ENCODE peak calls at places on chromosomes 16 and 17, in four cellular contexts. V is endothelial cell of umbilical vein, O is breast epithelium, E is heart left ventricle. B is an unnamed sample.
A peak's percentile ranks its signal among the peaks of the same experiment; 100 is the strongest.

GRCh38 chr16:70747703-70748631 is 53.0 kb downstream of the VAC14 start:
- DNase-seq in V (no peak), O (peak; percentile 56), E (no peak), B (no peak)

GRCh38 chr16:19583665-19584300 is 28.3 kb downstream of the VPS35L start:
- DNase-seq in E (no peak), O (no peak), V (peak; percentile 60), B (peak; percentile 47)

GRCh38 chr17:14297161-14297851 is 3.6 kb upstream of the HS3ST3B1 start:
- DNase-seq in E (peak; percentile 40), V (peak; percentile 11), O (no peak), B (no peak)

GRCh38 chr16:69498926-69499325 is 66.8 kb upstream of the NFAT5 start:
- DNase-seq in E (no peak), O (no peak), V (no peak), B (no peak)

GRCh38 chr16:67814567-67814966 is 7.9 kb downstream of the TSNAXIP1 start:
- DNase-seq in V (no peak), E (no peak), O (no peak), B (no peak)

GRCh38 chr16:57507414-57508083 is 21.3 kb upstream of the DOK4 start:
- DNase-seq in O (no peak), V (no peak), E (no peak), B (no peak)

GRCh38 chr17:10337136-10337535 is 35.7 kb downstream of the MYH13 start:
- DNase-seq in V (no peak), O (no peak), E (no peak), B (no peak)

GRCh38 chr17:42849451-42850157 is 1.4 kb upstream of the AOC3 start:
- DNase-seq in E (no peak), V (no peak), O (no peak), B (no peak)

GRCh38 chr17:4691686-4692085 is 12.3 kb downstream of the PELP1 start:
- DNase-seq in E (no peak), O (no peak), V (no peak), B (no peak)

GRCh38 chr17:38511126-38512108 is 83.2 kb downstream of the ARHGAP23 start:
- DNase-seq in E (no peak), O (no peak), V (no peak), B (no peak)

GRCh38 chr17:63595132-63595531 is 5.6 kb upstream of the TACO1 start:
- DNase-seq in E (no peak), O (no peak), V (no peak), B (no peak)

GRCh38 chr16:700684-701584 is 4.7 kb downstream of the FBXL16 start:
- DNase-seq in O (no peak), E (no peak), V (no peak), B (no peak)

GRCh38 chr17:29163563-29163962 is 16.6 kb downstream of the MYO18A start:
- DNase-seq in V (no peak), E (no peak), O (no peak), B (no peak)

GRCh38 chr17:50863221-50863843 is 2.8 kb downstream of the TOB1 start:
- DNase-seq in V (peak; percentile 28), O (no peak), E (no peak), B (no peak)

GRCh38 chr17:32627233-32628008 is 140.6 kb downstream of the CDK5R1 start:
- DNase-seq in E (no peak), V (no peak), O (no peak), B (peak; percentile 39)

GRCh38 chr17:47836601-47837000 is 4.5 kb downstream of the SCRN2 start:
- DNase-seq in E (no peak), O (no peak), V (no peak), B (no peak)

GRCh38 chr17:68053237-68054030 is 17.9 kb downstream of the KPNA2 start:
- DNase-seq in V (peak; percentile 97), E (peak; percentile 82), O (no peak), B (peak; percentile 20)

GRCh38 chr16:56626685-56627084 is 1.1 kb downstream of the MT1E start:
- DNase-seq in E (peak; percentile 50), O (no peak), V (no peak), B (no peak)

GRCh38 chr16:11256657-11257130 is 690 bp upstream of the SOCS1 start:
- DNase-seq in V (no peak), O (no peak), E (peak; percentile 79), B (no peak)

GRCh38 chr17:61221597-61222471 is 177.8 kb upstream of the TBX2 start:
- DNase-seq in O (no peak), E (no peak), V (no peak), B (no peak)

GRCh38 chr17:73478768-73479424 is 165.3 kb downstream of the SDK2 start:
- DNase-seq in E (no peak), O (no peak), V (no peak), B (no peak)

GRCh38 chr16:53518550-53519416 is 15.8 kb upstream of the AKTIP start:
- DNase-seq in E (peak; percentile 59), V (peak; percentile 92), O (peak; percentile 26), B (peak; percentile 74)

GRCh38 chr17:58249270-58250133 is 11.1 kb downstream of the LPO start:
- DNase-seq in E (peak; percentile 62), V (peak; percentile 55), O (peak; percentile 27), B (peak; percentile 27)

GRCh38 chr17:38600416-38600815 is 5.3 kb downstream of the SRCIN1 start:
- DNase-seq in E (no peak), O (no peak), V (no peak), B (no peak)

GRCh38 chr17:37744961-37745800 is at the start of gene HNF1B:
- DNase-seq in E (no peak), O (no peak), V (no peak), B (no peak)

GRCh38 chr17:238071-238963 is 56.9 kb upstream of the DOC2B start:
- DNase-seq in E (peak; percentile 7), V (no peak), O (no peak), B (no peak)

GRCh38 chr17:42676424-42677011 is at the start of gene PLEKHH3:
- DNase-seq in E (no peak), V (no peak), O (no peak), B (no peak)

GRCh38 chr16:6104423-6104822 is 1006.8 kb upstream of the EEF2KMT start:
- DNase-seq in E (no peak), V (no peak), O (no peak), B (no peak)

GRCh38 chr16:57769541-57770145 is 32.6 kb downstream of the KIFC3 start:
- DNase-seq in E (peak; percentile 24), O (no peak), V (no peak), B (no peak)

GRCh38 chr17:41505836-41506767 is 690 bp upstream of the KRT13 start:
- DNase-seq in V (no peak), O (no peak), E (no peak), B (no peak)

GRCh38 chr16:55475919-55476318 is 3.1 kb upstream of the MMP2 start:
- DNase-seq in V (no peak), O (no peak), E (no peak), B (no peak)

GRCh38 chr16:30972872-30973271 is 12.1 kb upstream of the HSD3B7 start:
- DNase-seq in O (no peak), E (no peak), V (no peak), B (no peak)
- TF ChIP-seq CTCF in O (no peak), E (no peak), V (no peak), B (peak; percentile 53)

GRCh38 chr17:35493040-35493439 is 44.4 kb downstream of the SLFN12L start:
- DNase-seq in V (no peak), E (no peak), O (no peak), B (no peak)
- H3K27me3 ChIP-seq in V (peaks cover 99% of the 10 kb centered on the region), E (peaks cover 73% of the 10 kb centered on the region), O (peaks cover 65% of the 10 kb centered on the region), B (peaks cover 89% of the 10 kb centered on the region)

DNA sequence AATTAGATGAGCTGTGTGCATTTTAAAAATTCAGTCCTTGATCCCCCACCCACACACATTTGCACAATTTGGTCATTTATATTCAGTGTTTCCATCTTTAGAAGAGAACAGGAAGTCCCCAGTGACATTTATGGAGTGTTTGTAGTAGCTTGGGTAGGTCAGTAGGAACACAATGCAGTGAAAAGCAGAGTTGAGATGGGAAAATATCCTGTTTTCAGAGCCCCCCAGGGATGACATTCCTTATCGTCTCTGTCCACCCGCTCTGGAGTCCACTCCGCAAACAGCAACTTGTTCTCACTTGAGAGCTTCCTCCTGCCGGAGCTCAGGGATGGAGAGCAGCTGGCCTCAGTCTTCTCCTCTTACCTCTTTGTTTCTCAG is 332.1 kb downstream of the SEC14L1 start:
- DNase-seq in E (no peak), O (no peak), V (no peak), B (no peak)
- H3K4me3 ChIP-seq in E (no peak overlapping the region), O (no peak overlapping the region), V (no peak overlapping the region), B (no peak overlapping the region)

GRCh38 chr17:44775136-44775837 is 16.5 kb downstream of the ADAM11 start:
- DNase-seq in V (peak; percentile 98), O (peak; percentile 95), E (no peak), B (peak; percentile 96)
- TF ChIP-seq CTCF in V (no peak), O (no peak), E (no peak), B (no peak)

GRCh38 chr16:22665048-22665797 is 148.7 kb upstream of the HS3ST2 start:
- DNase-seq in E (no peak), V (no peak), O (no peak), B (no peak)

GRCh38 chr16:22663389-22664064 is 150.4 kb upstream of the HS3ST2 start:
- DNase-seq in E (no peak), V (no peak), O (no peak), B (no peak)

GRCh38 chr16:22664561-22664997 is 149.4 kb upstream of the HS3ST2 start:
- DNase-seq in E (no peak), V (no peak), O (no peak), B (no peak)

GRCh38 chr16:22665803-22666202 is 148.2 kb upstream of the HS3ST2 start:
- DNase-seq in O (no peak), V (no peak), E (no peak), B (no peak)

DNA sequence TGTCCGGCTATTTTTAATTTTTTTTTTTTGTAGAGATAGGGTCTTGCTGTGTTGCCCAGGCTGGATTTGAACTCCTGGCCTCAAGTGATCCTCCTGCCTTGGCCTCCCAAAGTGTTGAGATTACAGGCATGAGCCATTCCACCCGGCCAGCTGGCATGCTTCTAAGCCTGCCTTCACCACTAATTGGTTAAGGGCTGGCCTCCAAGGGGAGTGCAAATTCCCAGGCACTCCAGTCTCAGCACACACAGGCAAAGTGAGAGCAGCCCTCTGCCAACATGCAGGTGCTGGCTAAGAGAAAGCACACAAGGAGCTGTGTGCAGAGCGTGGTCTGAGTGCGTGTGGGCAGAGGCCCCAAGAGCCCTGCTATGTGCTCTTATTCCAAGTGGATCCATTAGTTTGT is 149.8 kb upstream of the HS3ST2 start:
- DNase-seq in V (no peak), E (no peak), O (no peak), B (no peak)
- H3K27me3 ChIP-seq in V (peaks cover 6% of the 10 kb centered on the region), E (peaks cover 6% of the 10 kb centered on the region), O (no peaks in the 10 kb centered on the region), B (no peaks in the 10 kb centered on the region)

GRCh38 chr16:61934591-61934990 is 101.6 kb downstream of the CDH8 start:
- DNase-seq in V (no peak), O (no peak), E (no peak), B (no peak)

GRCh38 chr16:61936522-61936921 is 99.7 kb downstream of the CDH8 start:
- DNase-seq in E (no peak), V (no peak), O (no peak), B (peak; percentile 13)

GRCh38 chr16:61937646-61938045 is 98.6 kb downstream of the CDH8 start:
- DNase-seq in O (no peak), E (no peak), V (no peak), B (no peak)
- H3K4me3 ChIP-seq in O (no peak overlapping the region), E (no peak overlapping the region), V (no peak overlapping the region), B (no peak overlapping the region)